ENCODE peak calls at places on chromosome 9, in six cellular contexts. Y is thyroid gland, Z is GM12892, F is body of pancreas, L is heart left ventricle, N is breast epithelium. X is an unnamed sample.

GRCh38 chr9:75265525-75265972 is 177.2 kb downstream of the OSTF1 start:
- DNase-seq in N (no peak), Z (no peak), Y (peak; percentile 63), L (peak; percentile 8), F (peak; percentile 50), X (peak; percentile 26)

GRCh38 chr9:27362447-27363210 is 65.7 kb upstream of the EQTN start:
- DNase-seq in L (no peak), Y (no peak), Z (no peak), N (no peak), F (no peak), X (no peak)

GRCh38 chr9:128124873-128125574 is 2.5 kb downstream of the PTGES2 start:
- DNase-seq in Y (peak; percentile 51), F (peak; percentile 64), L (peak; percentile 61), Z (no peak), N (no peak), X (peak; percentile 75)

GRCh38 chr9:74948897-74949296 is 3.8 kb downstream of the C9orf40 start:
- DNase-seq in L (no peak), N (no peak), Z (no peak), Y (no peak), F (no peak), X (peak; percentile 89)

GRCh38 chr9:36316629-36317317 is 58.5 kb upstream of the GNE start:
- DNase-seq in L (no peak), N (no peak), Z (no peak), Y (no peak), F (no peak), X (no peak)

GRCh38 chr9:36147441-36148175 is 11.1 kb downstream of the GLIPR2 start:
- DNase-seq in L (no peak), Y (no peak), N (no peak), Z (no peak), F (no peak), X (no peak)

GRCh38 chr9:19239955-19240354 is 9.5 kb downstream of the DENND4C start:
- DNase-seq in L (no peak), N (no peak), Y (no peak), F (no peak), Z (no peak), X (no peak)

GRCh38 chr9:132793606-132794580 is 84.2 kb downstream of the AK8 start:
- DNase-seq in Z (no peak), F (no peak), L (no peak), Y (no peak), N (no peak), X (no peak)

GRCh38 chr9:92151691-92152393 is 36.6 kb upstream of the SPTLC1 start:
- DNase-seq in Z (no peak), N (peak; percentile 87), F (no peak), L (no peak), Y (peak; percentile 72), X (no peak)

GRCh38 chr9:125889122-125889523 is 141.9 kb downstream of the PBX3 start:
- DNase-seq in N (no peak), F (peak; percentile 15), Z (no peak), L (peak; percentile 40), Y (peak; percentile 15), X (peak; percentile 47)

GRCh38 chr9:20984471-20984870 is 47.0 kb downstream of the HACD4 start:
- DNase-seq in N (no peak), L (no peak), F (no peak), Y (no peak), Z (no peak), X (no peak)

GRCh38 chr9:72526901-72527800 is 5.7 kb downstream of the TMC1 start:
- DNase-seq in Z (peak; percentile 25), L (peak; percentile 56), N (peak; percentile 81), F (peak; percentile 32), Y (peak; percentile 61), X (peak; percentile 63)

GRCh38 chr9:115327441-115328122 is 209.6 kb upstream of the TNC start:
- DNase-seq in F (no peak), Y (no peak), L (no peak), N (no peak), Z (no peak), X (no peak)

GRCh38 chr9:115328228-115328627 is 210.3 kb upstream of the TNC start:
- DNase-seq in Y (no peak), N (no peak), Z (no peak), L (peak; percentile 32), F (no peak), X (no peak)

GRCh38 chr9:115328677-115329076 is 210.7 kb upstream of the TNC start:
- DNase-seq in Z (no peak), Y (no peak), L (no peak), F (no peak), N (no peak), X (no peak)

GRCh38 chr9:115326461-115326860 is 208.5 kb upstream of the TNC start:
- DNase-seq in L (no peak), Z (no peak), Y (no peak), N (no peak), F (no peak), X (no peak)
- TF ChIP-seq POLR2A in L (no peak), Z (no peak), Y (no peak), N (no peak), F (no peak), X (no peak)

DNA sequence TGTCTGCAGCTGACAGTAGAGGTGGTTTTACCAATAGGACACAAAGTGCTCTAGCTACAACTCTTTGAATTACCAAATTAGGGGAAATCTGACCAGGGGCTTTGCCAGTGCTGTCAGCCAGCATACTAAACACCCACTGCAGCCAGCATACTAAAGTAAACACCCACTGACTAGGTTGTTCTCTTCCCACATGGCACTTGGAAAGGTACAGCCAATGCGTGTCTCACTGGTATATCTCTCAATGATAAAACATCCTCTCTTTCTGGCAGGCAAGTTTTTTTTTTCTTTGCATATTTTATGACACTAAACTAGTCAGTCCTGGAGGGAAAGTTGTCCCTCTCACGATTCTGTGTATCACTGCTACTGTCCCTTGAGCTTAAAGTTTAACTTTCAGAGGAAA is 216.1 kb downstream of the TLE1 start:
- DNase-seq in L (no peak), Y (no peak), F (no peak), N (no peak), Z (no peak), X (no peak)
- TF ChIP-seq POLR2A in L (no peak), Y (no peak), F (no peak), N (no peak), Z (no peak), X (no peak)

DNA sequence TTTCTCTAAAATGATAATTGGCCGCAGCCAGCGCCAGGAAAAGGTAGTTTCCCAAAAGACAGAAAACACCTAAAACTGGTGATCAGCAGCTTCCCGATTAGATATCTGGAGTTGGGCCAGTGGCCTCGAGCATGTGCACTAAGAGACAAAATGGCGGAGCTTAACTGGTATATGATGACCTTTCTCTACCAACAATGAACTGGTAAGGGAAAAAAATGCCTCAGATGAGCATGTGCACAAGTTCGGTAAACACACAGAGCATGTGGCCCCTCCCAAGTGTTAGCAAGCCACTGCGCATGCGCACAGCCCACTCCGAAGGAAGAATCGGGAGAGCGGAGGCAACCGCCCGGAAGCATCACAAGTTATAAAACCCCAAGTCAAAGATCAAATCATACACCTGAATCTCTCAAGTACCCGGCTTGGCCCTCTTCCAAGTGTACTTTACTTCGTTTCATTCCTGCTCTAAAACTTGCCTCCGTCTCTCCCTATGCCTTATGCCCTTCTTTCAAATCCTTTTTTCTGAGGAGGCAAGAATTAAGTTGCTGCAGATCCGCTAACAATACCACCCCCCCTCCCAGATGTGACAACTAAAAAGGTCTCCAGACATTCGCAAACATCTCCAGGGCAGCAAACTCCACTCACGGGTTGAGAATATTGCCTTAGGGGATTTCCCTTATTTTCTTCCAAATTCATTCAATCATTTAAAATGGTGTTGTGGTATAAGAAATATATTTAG is 15.0 kb upstream of the PTBP3 start:
- DNase-seq in Y (peak; percentile 74), F (peak; percentile 86), N (peak; percentile 79), L (peak; percentile 79), Z (peak; percentile 31), X (peak; percentile 53)
- TF ChIP-seq POLR2A in Y (no peak), F (no peak), N (no peak), L (no peak), Z (no peak), X (no peak)

DNA sequence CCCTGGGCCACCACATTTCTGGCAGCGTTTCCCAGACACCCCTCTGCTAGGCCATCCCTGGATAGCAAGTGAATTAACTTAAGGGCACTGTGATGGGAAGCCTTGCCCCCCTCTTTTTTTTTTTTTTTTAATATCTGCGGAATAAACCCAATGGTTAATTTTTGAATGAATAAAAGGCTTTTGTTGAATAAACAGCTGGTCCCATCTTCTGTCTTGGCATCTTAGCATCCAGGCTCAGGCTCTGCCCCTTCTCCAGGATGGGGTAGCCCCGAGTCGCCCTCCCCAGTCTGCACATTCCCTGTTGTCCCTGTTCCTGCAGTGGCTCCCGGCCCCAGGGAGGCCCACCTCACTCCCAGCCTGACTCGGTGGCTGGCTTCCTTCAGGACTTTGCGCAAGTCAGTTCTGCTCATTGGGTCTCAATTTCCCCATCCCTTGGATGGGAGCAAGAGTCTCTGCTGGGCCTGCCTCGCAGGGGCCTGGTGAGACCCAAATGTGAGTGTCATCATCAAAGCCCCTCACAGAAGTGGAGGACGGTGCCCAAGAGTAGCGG is 29.0 kb upstream of the HMCN2 start:
- DNase-seq in F (no peak), N (no peak), Z (no peak), L (no peak), Y (no peak), X (no peak)
- TF ChIP-seq POLR2A in F (no peak), N (no peak), Z (no peak), L (no peak), Y (no peak), X (no peak)

GRCh38 chr9:214488-215448 is at the start of gene DOCK8:
- DNase-seq in L (peak; percentile 42), N (peak; percentile 70), Y (peak; percentile 77), Z (peak; percentile 69), F (peak; percentile 80), X (peak; percentile 86)
- TF ChIP-seq POLR2A in L (peak; percentile 22), N (no peak), Y (no peak), Z (peak; percentile 66), F (peak; percentile 84), X (peak; percentile 84)